ENCODE peak calls at places on chromosomes 4 and X, in seven cellular contexts. K is heart left ventricle, S is transverse colon, Z is cardiac fibroblast, O is coronary artery, V is astrocyte of the spinal cord, T is left ventricle myocardium inferior. X is an unnamed sample.

GRCh38 chr4:15898902-15899301 is 39.6 kb downstream of the FGFBP1 start:
- DNase-seq in K (no peak), S (no peak), Z (no peak), O (no peak), V (no peak), T (no peak), X (no peak)

GRCh38 chr4:77120888-77121508 is 36.0 kb upstream of the CCNG2 start:
- DNase-seq in K (no peak), S (no peak), Z (no peak), O (no peak), V (no peak), T (no peak), X (peak; percentile 51)

GRCh38 chrX:64456828-64457227 is 61.6 kb upstream of the MTMR8 start:
- DNase-seq in K (no peak), S (no peak), Z (no peak), O (no peak), V (no peak), T (no peak), X (no peak)

GRCh38 chr4:21991050-21991449 is 42.5 kb upstream of the KCNIP4 start:
- DNase-seq in K (no peak), S (peak; percentile 10), Z (no peak), O (no peak), V (peak; percentile 5), T (no peak), X (no peak)

GRCh38 chrX:17812763-17813162 is 48.3 kb downstream of the RAI2 start:
- DNase-seq in K (no peak), S (no peak), Z (peak; percentile 40), O (no peak), V (no peak), T (no peak), X (no peak)

GRCh38 chrX:70292788-70293187 is 2.9 kb downstream of the KIF4A start:
- DNase-seq in K (no peak), S (no peak), Z (peak; percentile 11), O (no peak), V (no peak), T (no peak), X (no peak)

GRCh38 chrX:20231598-20231997 is 35.1 kb downstream of the RPS6KA3 start:
- DNase-seq in K (no peak), S (no peak), Z (no peak), O (no peak), V (no peak), T (no peak), X (no peak)

GRCh38 chr4:87365348-87365747 is 25.6 kb downstream of the HSD17B11 start:
- DNase-seq in K (no peak), S (no peak), Z (no peak), O (no peak), V (no peak), T (no peak), X (no peak)

GRCh38 chr4:107719211-107719926 is 665 bp downstream of the PAPSS1 start:
- DNase-seq in K (no peak), S (no peak), Z (peak; percentile 34), O (peak; percentile 78), V (peak; percentile 50), T (no peak), X (no peak)

GRCh38 chr4:91447168-91447567 is 856.6 kb upstream of the GRID2 start:
- DNase-seq in K (no peak), S (no peak), Z (no peak), O (no peak), V (no peak), T (no peak), X (no peak)

GRCh38 chrX:129360175-129360574 is 163.1 kb downstream of the SMARCA1 start:
- DNase-seq in K (no peak), S (peak; percentile 29), Z (peak; percentile 59), O (no peak), V (peak; percentile 48), T (no peak), X (no peak)

GRCh38 chr4:41360911-41361830 is 104.4 kb downstream of the UCHL1 start:
- DNase-seq in K (peak; percentile 57), S (peak; percentile 43), Z (peak; percentile 21), O (no peak), V (peak; percentile 18), T (peak; percentile 40), X (no peak)

GRCh38 chr4:144778364-144778763 is 132.4 kb downstream of the HHIP start:
- DNase-seq in K (no peak), S (no peak), Z (no peak), O (no peak), V (no peak), T (no peak), X (no peak)

GRCh38 chr4:182065255-182065654 is 177.9 kb upstream of the TENM3 start:
- DNase-seq in K (no peak), S (no peak), Z (no peak), O (no peak), V (no peak), T (no peak), X (no peak)

GRCh38 chrX:16023790-16024734 is 99.3 kb upstream of the GRPR start:
- DNase-seq in K (no peak), S (no peak), Z (peak; percentile 57), O (no peak), V (peak; percentile 29), T (no peak), X (no peak)

GRCh38 chr4:2965262-2965661 is 1.9 kb downstream of the GRK4 start:
- DNase-seq in K (no peak), S (no peak), Z (no peak), O (no peak), V (no peak), T (no peak), X (no peak)

GRCh38 chr4:156169861-156170260 is 216.2 kb upstream of the CTSO start:
- DNase-seq in K (no peak), S (no peak), Z (peak; percentile 33), O (no peak), V (no peak), T (no peak), X (no peak)

GRCh38 chrX:2351999-2352995 is 148.5 kb downstream of the DHRSX start:
- DNase-seq in K (no peak), S (no peak), Z (peak; percentile 85), O (no peak), V (peak; percentile 96), T (no peak), X (no peak)

GRCh38 chrX:103688949-103689348 is 2.5 kb upstream of the MORF4L2 start:
- DNase-seq in K (no peak), S (no peak), Z (peak; percentile 56), O (no peak), V (peak; percentile 43), T (no peak), X (no peak)

DNA sequence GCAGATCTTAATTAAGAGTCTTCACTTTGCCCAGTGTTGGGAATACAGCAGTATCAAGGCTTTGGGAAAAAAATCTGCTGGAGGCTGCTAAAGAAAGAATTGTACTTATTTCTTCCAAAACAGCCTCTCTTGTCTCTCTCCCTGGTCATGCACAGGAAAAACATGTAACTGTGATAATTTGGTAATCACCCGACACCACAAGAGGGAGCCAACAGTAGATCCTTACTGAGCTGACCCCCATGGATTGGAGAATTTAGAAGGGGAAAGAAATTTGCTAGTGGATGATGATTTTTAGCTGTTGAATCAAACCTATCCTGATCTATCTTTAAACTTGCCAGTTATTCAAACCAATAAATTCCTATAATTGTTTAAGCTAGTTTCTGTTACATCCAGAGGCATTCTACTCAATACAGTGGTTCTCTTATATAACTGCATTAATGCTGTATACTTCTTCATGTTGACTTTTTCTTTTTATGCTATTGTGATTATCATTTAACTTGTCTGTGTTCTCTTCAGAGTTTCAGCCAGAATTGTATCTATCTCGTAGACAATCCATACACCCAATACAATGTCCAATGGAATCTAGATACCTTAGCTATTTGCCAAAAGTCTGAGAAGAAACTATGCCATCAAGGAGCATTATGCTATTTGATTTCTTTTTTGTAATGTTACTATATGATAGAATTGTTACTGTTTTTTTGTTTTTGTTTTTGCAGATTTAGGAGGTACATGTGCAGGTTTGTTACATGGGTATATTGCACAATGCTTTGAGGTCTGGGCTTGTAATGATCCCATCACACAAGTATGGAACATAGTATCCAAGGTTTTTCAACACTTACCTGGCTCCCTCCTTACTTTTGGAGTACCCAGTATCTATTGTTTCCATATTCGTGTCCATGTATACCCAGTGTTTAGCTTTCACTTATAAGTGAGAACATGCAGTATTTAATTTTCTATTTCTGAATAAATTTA is 31.3 kb upstream of the ARHGEF38 start:
- DNase-seq in K (no peak), S (peak; percentile 45), Z (peak; percentile 62), O (no peak), V (peak; percentile 59), T (no peak), X (no peak)
- TF ChIP-seq CTCF in K (peak; percentile 66), S (peak; percentile 70), Z (peak; percentile 68), O (peak; percentile 49), V (peak; percentile 70), T (peak; percentile 71), X (peak; percentile 71)

GRCh38 chrX:131763674-131764073 is 219.8 kb downstream of the OR13H1 start:
- DNase-seq in K (peak; percentile 78), S (peak; percentile 89), Z (no peak), O (peak; percentile 81), V (peak; percentile 85), T (no peak), X (peak; percentile 64)
- TF ChIP-seq CTCF in K (no peak), S (no peak), Z (no peak), O (peak; percentile 20), V (peak; percentile 66), T (no peak), X (no peak)

GRCh38 chrX:138754861-138755260 is 43.3 kb upstream of the FGF13 start:
- DNase-seq in K (no peak), S (no peak), Z (no peak), O (no peak), V (no peak), T (no peak), X (no peak)

GRCh38 chrX:138759217-138759943 is 47.9 kb upstream of the FGF13 start:
- DNase-seq in K (no peak), S (no peak), Z (no peak), O (no peak), V (no peak), T (no peak), X (no peak)

GRCh38 chrX:138761380-138761779 is 49.9 kb upstream of the FGF13 start:
- DNase-seq in K (no peak), S (no peak), Z (no peak), O (no peak), V (no peak), T (no peak), X (no peak)

GRCh38 chrX:138756234-138756633 is 44.7 kb upstream of the FGF13 start:
- DNase-seq in K (peak; percentile 26), S (no peak), Z (peak; percentile 2), O (no peak), V (peak; percentile 57), T (peak; percentile 19), X (no peak)
- TF ChIP-seq CTCF in K (peak; percentile 24), S (no peak), Z (no peak), O (no peak), V (peak; percentile 26), T (peak; percentile 19), X (no peak)

DNA sequence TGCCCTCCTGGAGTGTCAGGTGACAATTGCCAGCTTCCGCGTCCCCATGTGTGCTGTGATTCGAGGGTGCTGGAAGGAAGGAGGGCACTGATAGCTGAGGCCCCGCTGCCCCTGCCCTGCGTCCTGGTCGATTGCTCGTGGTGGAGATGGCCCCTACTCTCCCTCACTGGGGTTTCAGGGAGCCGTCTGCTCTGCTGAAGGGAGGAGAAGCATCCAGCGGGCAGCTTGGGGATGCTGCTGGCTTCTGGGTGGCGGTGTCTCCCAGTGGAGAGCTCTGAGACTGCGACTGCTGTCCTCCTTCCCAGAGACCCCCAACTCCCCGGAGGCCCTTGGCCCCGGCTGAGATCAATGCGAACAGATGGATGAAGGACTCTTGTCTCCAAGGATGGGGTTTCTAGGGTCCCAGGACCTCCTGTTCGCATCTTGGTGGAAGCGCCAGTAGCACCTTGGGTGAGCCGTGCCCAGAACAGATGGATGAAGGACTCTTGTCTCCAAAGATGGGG is 98.6 kb downstream of the PSAPL1 start:
- DNase-seq in K (peak; percentile 20), S (no peak), Z (no peak), O (no peak), V (no peak), T (no peak), X (no peak)
- TF ChIP-seq CTCF in K (peak; percentile 1), S (no peak), Z (no peak), O (no peak), V (no peak), T (peak; percentile 13), X (no peak)

GRCh38 chr4:56435001-56435747 is at the start of gene PPAT:
- DNase-seq in K (peak; percentile 97), S (peak; percentile 99), Z (peak; percentile 98), O (peak; percentile 98), V (peak; percentile 99), T (peak; percentile 98), X (peak; percentile 99)
- TF ChIP-seq CTCF in K (peak; percentile 42), S (peak; percentile 28), Z (no peak), O (no peak), V (peak; percentile 10), T (peak; percentile 60), X (peak; percentile 34)

X was measured in osteocyte.